ENCODE peak calls at places on chromosomes 4 and X, in ten cellular contexts. E is astrocyte of the hippocampus; J is iris pigment epithelial cell; L is sciatic nerve; S is GM12864; A is 8988T; H is activated naive CD4-positive, alpha-beta T cell treated with anti-CD3 and anti-CD28 coated beads, Interleukin-2, amount 10 ng/mL, durations not matched to agents 7 days and 5 days; Q is AG09319; C is T-helper 1 cell; T is H54. W is an unnamed sample.
A peak's percentile ranks its signal among the peaks of the same experiment; 100 is the strongest.

GRCh38 chr4:119237642-119238041 is 25.1 kb downstream of the USP53 start:
- DNase-seq in T (no peak), J (no peak), E (no peak), S (no peak), A (no peak), C (no peak), H (no peak), Q (no peak), L (no peak), W (no peak)

GRCh38 chrX:143642426-143642825 is 6.5 kb upstream of the SLITRK4 start:
- DNase-seq in J (no peak), H (no peak), C (no peak), Q (no peak), S (no peak), E (no peak), A (no peak), T (no peak), L (no peak), W (no peak)

GRCh38 chr4:8702516-8703400 is 110.2 kb downstream of the CPZ start:
- DNase-seq in H (peak; percentile 15), Q (no peak), T (no peak), J (no peak), S (no peak), A (no peak), E (no peak), C (no peak), L (no peak), W (peak; percentile 6)

GRCh38 chr4:74855879-74856278 is 61.6 kb upstream of the BTC start:
- DNase-seq in S (no peak), E (no peak), H (no peak), T (no peak), A (no peak), J (no peak), L (no peak), Q (no peak), C (no peak), W (no peak)

GRCh38 chr4:185654965-185655554 is 119.8 kb upstream of the PDLIM3 start:
- DNase-seq in J (no peak), S (no peak), C (no peak), T (no peak), Q (no peak), E (no peak), H (no peak), A (no peak), L (no peak), W (no peak)

GRCh38 chr4:23930750-23931488 is 41.1 kb upstream of the PPARGC1A start:
- DNase-seq in A (no peak), T (no peak), H (no peak), Q (no peak), L (no peak), J (no peak), C (no peak), S (no peak), E (peak; percentile 66), W (no peak)

GRCh38 chrX:40010550-40011364 is 87.0 kb downstream of the BCOR start:
- DNase-seq in C (no peak), E (no peak), S (no peak), J (no peak), H (peak; percentile 41), T (no peak), L (no peak), Q (no peak), A (no peak), W (no peak)

GRCh38 chr4:15706646-15707362 is 3.9 kb downstream of the BST1 start:
- DNase-seq in Q (no peak), T (no peak), J (no peak), C (no peak), L (no peak), H (no peak), E (no peak), S (no peak), A (no peak), W (no peak)

GRCh38 chr4:22240814-22241213 is 275.1 kb downstream of the ADGRA3 start:
- DNase-seq in H (no peak), E (no peak), C (no peak), Q (no peak), T (no peak), L (no peak), S (no peak), J (no peak), A (no peak), W (no peak)

GRCh38 chrX:107708762-107709161 is 66.8 kb downstream of the TSC22D3 start:
- DNase-seq in T (no peak), Q (no peak), J (no peak), E (no peak), L (no peak), H (no peak), S (no peak), A (no peak), C (no peak), W (no peak)

GRCh38 chr4:125390727-125391126 is 76.0 kb downstream of the FAT4 start:
- DNase-seq in A (no peak), Q (no peak), L (no peak), S (no peak), E (no peak), T (no peak), J (no peak), H (no peak), C (no peak), W (no peak)

GRCh38 chrX:75228854-75229253 is 45.0 kb upstream of the UPRT start:
- DNase-seq in A (no peak), J (no peak), Q (no peak), S (peak; percentile 27), E (no peak), T (no peak), C (no peak), L (no peak), H (no peak), W (no peak)

GRCh38 chr4:163536101-163536500 is 41.6 kb downstream of the TMA16 start:
- DNase-seq in L (no peak), S (no peak), Q (no peak), J (no peak), H (no peak), E (no peak), C (no peak), T (no peak), A (no peak), W (no peak)

GRCh38 chr4:91621446-91621845 is 682.3 kb upstream of the GRID2 start:
- DNase-seq in L (no peak), E (no peak), H (no peak), C (no peak), J (no peak), T (no peak), A (no peak), Q (no peak), S (no peak), W (no peak)

GRCh38 chrX:103607385-103608304 is at the start of gene TCEAL3:
- DNase-seq in H (peak; percentile 31), C (no peak), T (no peak), E (peak; percentile 77), A (no peak), S (no peak), J (no peak), Q (no peak), L (peak; percentile 67), W (peak; percentile 81)

GRCh38 chr4:126106658-126107057 is 791.9 kb downstream of the FAT4 start:
- DNase-seq in A (no peak), S (no peak), H (no peak), L (no peak), Q (no peak), C (no peak), E (no peak), T (no peak), J (peak; percentile 4), W (no peak)

GRCh38 chr4:142088906-142089305 is 452.5 kb downstream of the IL15 start:
- DNase-seq in E (peak; percentile 32), A (no peak), C (no peak), H (no peak), J (peak; percentile 59), Q (no peak), L (no peak), S (no peak), T (no peak), W (no peak)

GRCh38 chr4:129455462-129455861 is 359.5 kb downstream of the C4orf33 start:
- DNase-seq in A (no peak), Q (no peak), S (no peak), L (no peak), C (no peak), E (peak; percentile 7), T (no peak), J (no peak), H (no peak), W (no peak)

GRCh38 chr4:104487105-104487504 is 7.6 kb downstream of the CXXC4 start:
- DNase-seq in J (no peak), Q (no peak), E (no peak), C (no peak), A (no peak), H (no peak), S (no peak), L (no peak), T (no peak), W (no peak)

GRCh38 chr4:53478671-53479456 is 101.4 kb downstream of the FIP1L1 start:
- DNase-seq in C (no peak), A (no peak), L (no peak), S (no peak), E (peak; percentile 70), Q (peak; percentile 57), J (peak; percentile 93), T (no peak), H (no peak), W (no peak)

GRCh38 chr4:155999743-156000142 is 46.1 kb upstream of the CTSO start:
- DNase-seq in L (peak; percentile 63), H (no peak), S (no peak), J (peak; percentile 8), E (peak; percentile 40), T (no peak), A (no peak), C (no peak), Q (no peak), W (peak; percentile 10)

GRCh38 chrX:31124536-31124935 is 52.7 kb upstream of the FTHL17 start:
- DNase-seq in T (no peak), E (peak; percentile 7), Q (no peak), H (no peak), C (no peak), S (no peak), L (no peak), A (no peak), J (no peak), W (no peak)

W was measured in ovary.